ENCODE peak calls at places on chromosomes 13 and 19, in five cellular contexts. T is H1, D is breast epithelium, C is prostate gland, W is SK-N-SH. Q is an unnamed sample.

GRCh38 chr19:43820098-43820860 is 6.8 kb upstream of the ZNF283 start:
- DNase-seq in D (no peak), W (peak), T (no peak), C (no peak), Q (peak)

GRCh38 chr19:39372047-39372802 is 18.7 kb downstream of the PAF1 start:
- DNase-seq in D (peak), T (no peak), W (no peak), C (peak), Q (no peak)

GRCh38 chr19:49149652-49150105 is 5.5 kb downstream of the HRC start:
- DNase-seq in W (peak), D (peak), C (peak), T (peak), Q (peak)

GRCh38 chr19:4609878-4610511 is 29.3 kb upstream of the TNFAIP8L1 start:
- DNase-seq in D (no peak), T (peak), W (peak), C (no peak), Q (peak)

GRCh38 chr13:31896427-31896826 is 135.1 kb upstream of the FRY start:
- DNase-seq in C (no peak), D (no peak), W (no peak), T (no peak), Q (no peak)

GRCh38 chr19:30227071-30227621 is 145.0 kb upstream of the ZNF536 start:
- DNase-seq in D (no peak), W (no peak), T (peak), C (no peak), Q (peak)

GRCh38 chr13:97342936-97343335 is 91.0 kb upstream of the RAP2A start:
- DNase-seq in W (no peak), D (no peak), C (no peak), T (no peak), Q (no peak)

GRCh38 chr13:47249296-47249695 is 352.4 kb upstream of the HTR2A start:
- DNase-seq in D (no peak), W (no peak), C (no peak), T (no peak), Q (no peak)

GRCh38 chr19:51188227-51188559 is 36.7 kb upstream of the CD33 start:
- DNase-seq in T (no peak), D (no peak), W (no peak), C (no peak), Q (no peak)

GRCh38 chr19:17289489-17289888 is 7.8 kb downstream of the ANKLE1 start:
- DNase-seq in W (peak), D (no peak), C (no peak), T (peak), Q (peak)

GRCh38 chr19:17405250-17406038 is at the start of gene BST2:
- DNase-seq in W (peak), D (peak), T (no peak), C (peak), Q (peak)

GRCh38 chr19:49421039-49421877 is 2.0 kb downstream of the PTH2 start:
- DNase-seq in W (peak), D (peak), T (peak), C (peak), Q (peak)

GRCh38 chr19:33670398-33670797 is 48.6 kb downstream of the CHST8 start:
- DNase-seq in D (no peak), W (no peak), C (no peak), T (no peak), Q (no peak)

GRCh38 chr13:62212246-62212645 is 796.6 kb upstream of the PCDH20 start:
- DNase-seq in D (no peak), T (no peak), C (no peak), W (no peak), Q (peak)

GRCh38 chr19:53132231-53132991 is at the start of gene ZNF415:
- DNase-seq in W (peak), D (peak), T (peak), C (peak), Q (peak)

GRCh38 chr13:78714717-78715116 is 55.8 kb upstream of the OBI1 start:
- DNase-seq in W (no peak), T (no peak), C (no peak), D (no peak), Q (no peak)

GRCh38 chr13:99980201-99981114 is 1.1 kb upstream of the ZIC2 start:
- DNase-seq in C (peak), D (peak), T (peak), W (peak), Q (peak)

GRCh38 chr13:59747529-59747928 is 416.2 kb downstream of the DIAPH3 start:
- DNase-seq in W (no peak), D (no peak), C (no peak), T (no peak), Q (peak)

GRCh38 chr13:37706041-37706440 is 107.5 kb upstream of the POSTN start:
- DNase-seq in T (no peak), W (no peak), D (no peak), C (no peak), Q (no peak)

GRCh38 chr13:82802528-82802927 is 1079.7 kb downstream of the SLITRK1 start:
- DNase-seq in C (no peak), W (no peak), D (no peak), T (no peak), Q (no peak)

GRCh38 chr13:64052526-64052925 is 2636.9 kb upstream of the PCDH20 start:
- DNase-seq in T (no peak), W (no peak), D (no peak), C (no peak), Q (no peak)

GRCh38 chr13:114110091-114110829 is 22.2 kb downstream of the RASA3 start:
- DNase-seq in C (no peak), D (no peak), T (no peak), W (peak), Q (peak)

GRCh38 chr19:31885280-31885853 is 460.0 kb upstream of the ZNF507 start:
- DNase-seq in C (no peak), D (no peak), W (no peak), T (no peak), Q (no peak)

GRCh38 chr19:7871280-7871529 is 3.0 kb downstream of the PRR36 start:
- DNase-seq in W (no peak), D (no peak), C (no peak), T (no peak), Q (peak)

GRCh38 chr19:32363175-32363574 is 17.8 kb downstream of the ZNF507 start:
- DNase-seq in C (peak), T (no peak), W (no peak), D (peak), Q (no peak)

GRCh38 chr19:42111811-42112210 is 20.4 kb downstream of the POU2F2 start:
- DNase-seq in D (no peak), T (no peak), W (no peak), C (no peak), Q (no peak)

GRCh38 chr13:80556291-80556690 is 215.4 kb upstream of the SPRY2 start:
- DNase-seq in W (no peak), T (no peak), D (no peak), C (no peak), Q (no peak)

GRCh38 chr19:45883881-45884681 is 1.9 kb downstream of the IRF2BP1 start:
- DNase-seq in C (no peak), T (no peak), D (no peak), W (peak), Q (no peak)

GRCh38 chr19:45887311-45887710 is 1.4 kb upstream of the IRF2BP1 start:
- DNase-seq in D (no peak), T (no peak), W (no peak), C (no peak), Q (no peak)

GRCh38 chr19:45886427-45887310 is 728 bp upstream of the IRF2BP1 start:
- DNase-seq in T (peak), W (peak), D (peak), C (peak), Q (peak)

GRCh38 chr19:45884682-45885555 is 1.0 kb downstream of the IRF2BP1 start:
- DNase-seq in D (peak), T (no peak), W (peak), C (peak), Q (peak)

GRCh38 chr19:45885556-45886426 is at the start of gene IRF2BP1:
- DNase-seq in T (peak), D (peak), W (peak), C (peak), Q (peak)
- H3K27ac ChIP-seq in T (peak), D (peak), W (peak), C (peak), Q (peak)

GRCh38 chr13:110981379-110981778 is 66.5 kb upstream of the ANKRD10 start:
- DNase-seq in W (no peak), T (no peak), D (no peak), C (no peak), Q (no peak)
- TF ChIP-seq POLR2AphosphoS5 in W (no peak), T (no peak), D (no peak), C (no peak), Q (no peak)

DNA sequence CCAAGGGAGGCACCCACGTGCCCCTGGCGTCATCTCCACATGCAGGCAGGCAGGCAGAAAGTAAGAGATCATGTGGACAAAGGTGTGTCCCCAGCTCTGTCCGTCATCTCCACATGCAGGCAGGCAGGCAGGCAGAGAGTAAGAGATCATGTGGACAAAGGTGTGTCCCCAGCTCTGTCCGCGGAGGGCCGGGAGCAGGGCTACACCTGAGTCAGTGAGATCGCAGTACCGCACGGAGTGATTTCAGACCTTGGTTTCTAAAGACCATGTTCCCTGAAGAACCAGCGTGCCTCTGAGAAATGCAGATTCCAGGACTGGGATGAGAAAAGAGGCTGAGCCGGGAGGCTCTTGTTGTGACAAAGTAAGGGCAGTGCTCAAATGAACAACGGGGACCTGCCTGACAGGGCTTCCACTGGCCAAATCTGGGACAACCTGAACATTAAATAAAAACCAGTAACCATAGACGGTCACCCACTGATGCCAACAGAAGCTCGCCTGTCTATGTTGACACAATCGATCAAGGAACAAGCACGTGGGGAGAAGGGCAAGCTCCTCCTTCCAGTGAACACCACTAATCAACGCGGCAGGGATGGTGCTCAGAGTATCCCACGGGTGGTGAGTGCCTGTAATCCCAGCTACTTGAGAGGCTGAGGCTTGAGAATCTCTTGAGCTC is 22.4 kb downstream of the CAPS start:
- DNase-seq in T (no peak), D (no peak), C (no peak), W (no peak), Q (no peak)
- H3K27ac ChIP-seq in T (no peak), D (peak), C (no peak), W (peak), Q (no peak)

DNA sequence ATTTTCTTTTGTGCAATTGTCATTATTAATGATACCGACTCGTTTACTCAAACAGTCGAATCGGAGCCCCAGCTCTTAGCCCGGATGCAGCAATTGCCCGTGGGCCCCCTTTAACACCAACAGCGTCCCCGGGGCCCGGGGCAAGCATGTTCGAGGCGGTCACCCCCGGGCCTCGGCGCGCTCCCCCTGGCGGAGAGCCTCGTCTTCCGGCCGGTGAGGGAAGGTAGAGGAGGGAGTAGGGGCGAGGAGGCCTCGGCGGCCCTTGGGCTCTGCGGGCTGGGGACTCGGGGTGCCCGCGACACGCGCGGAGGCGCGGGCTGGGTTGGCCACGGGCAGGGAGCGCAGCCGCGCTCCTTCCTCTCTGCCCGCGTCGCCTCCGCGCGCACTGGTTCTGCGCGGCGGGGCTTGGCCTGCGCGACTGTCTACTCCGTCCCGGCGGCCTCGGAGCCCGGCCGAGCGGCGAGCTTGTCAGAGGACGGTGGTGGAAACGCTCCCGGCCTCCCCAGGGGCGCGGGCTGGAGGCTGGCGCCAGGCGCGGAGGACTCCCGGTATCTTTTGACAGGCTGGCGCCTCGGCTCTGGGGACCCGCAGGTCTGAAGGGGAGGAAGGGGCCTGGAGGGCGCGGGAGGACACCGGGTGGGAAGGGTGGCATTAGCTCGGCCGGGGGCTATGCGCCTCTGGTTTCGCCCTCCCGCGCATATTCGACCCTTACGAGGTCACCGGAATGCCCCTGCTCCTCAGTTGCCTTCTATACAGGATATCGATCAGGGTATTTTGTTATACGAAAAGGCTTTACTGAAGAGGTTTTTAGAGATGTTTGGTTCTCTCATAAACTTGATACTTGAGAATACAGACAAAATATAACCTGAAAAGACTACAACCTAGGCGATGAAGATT is 1.5 kb downstream of the BIVM start:
- DNase-seq in W (peak), C (peak), T (peak), D (peak), Q (peak)
- TF ChIP-seq POLR2AphosphoS5 in W (peak), C (no peak), T (no peak), D (no peak), Q (no peak)

DNA sequence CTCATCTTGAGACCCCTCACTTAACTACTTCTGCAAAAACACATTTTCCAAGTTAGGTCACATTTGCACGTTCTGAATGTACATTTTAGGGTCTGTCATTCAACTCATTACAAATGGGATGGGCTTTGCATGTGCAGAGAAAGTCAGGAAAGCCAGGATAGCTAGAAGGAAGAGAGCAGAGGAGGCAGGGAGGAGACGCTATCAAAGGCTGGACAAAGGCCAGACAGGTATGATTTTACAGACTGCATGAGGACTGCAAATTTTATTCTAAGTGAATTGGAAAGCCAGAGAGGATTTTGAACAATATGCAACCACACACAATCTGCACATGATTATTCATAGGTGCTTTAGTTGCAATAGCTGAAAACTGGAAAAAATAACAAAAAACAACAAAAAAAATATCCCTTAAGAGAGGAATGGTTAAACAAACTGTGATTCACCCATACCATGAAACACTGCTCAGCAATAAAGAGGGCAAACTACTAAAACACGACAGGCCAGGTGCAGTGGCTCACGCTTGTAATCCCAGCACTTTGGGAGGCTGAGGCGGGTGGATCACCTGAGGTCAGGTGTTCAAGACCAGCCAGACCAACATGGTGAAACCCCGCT is 21.1 kb downstream of the SYDE1 start:
- DNase-seq in C (no peak), T (no peak), D (no peak), W (no peak), Q (no peak)
- H3K27ac ChIP-seq in C (no peak), T (no peak), D (no peak), W (no peak), Q (no peak)

DNA sequence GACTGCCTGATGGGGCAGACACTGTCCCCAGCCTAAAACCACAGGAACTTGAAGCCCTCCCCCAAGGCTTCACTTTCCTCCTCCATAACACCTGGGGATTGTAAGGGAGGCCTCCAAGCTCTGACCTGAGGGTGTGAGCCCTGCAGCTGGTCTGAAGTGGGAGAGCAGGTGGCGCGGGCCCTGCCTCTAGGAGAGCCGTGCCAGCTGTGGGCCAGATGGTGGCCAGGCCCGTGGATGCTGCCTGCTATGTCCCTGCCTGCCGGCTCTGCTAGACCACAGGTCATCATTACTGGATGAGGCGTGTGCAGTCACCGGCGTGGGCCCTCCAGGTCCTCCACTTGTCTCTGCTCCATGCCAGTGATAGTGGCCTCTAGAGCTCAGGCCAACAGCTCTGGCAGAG is 3.5 kb upstream of the KLHL26 start:
- DNase-seq in C (no peak), T (no peak), D (no peak), W (peak), Q (no peak)
- TF ChIP-seq POLR2AphosphoS5 in C (no peak), T (no peak), D (no peak), W (no peak), Q (no peak)

GRCh38 chr19:2039959-2040646 is 10.9 kb downstream of the MKNK2 start:
- DNase-seq in C (peak), W (no peak), T (no peak), D (no peak), Q (no peak)

GRCh38 chr19:2040647-2041435 is 10.2 kb downstream of the MKNK2 start:
- DNase-seq in C (peak), D (no peak), W (no peak), T (no peak), Q (no peak)

GRCh38 chr19:2041686-2042484 is 9.2 kb downstream of the MKNK2 start:
- DNase-seq in T (peak), W (peak), D (peak), C (peak), Q (peak)

GRCh38 chr19:2042485-2043268 is 8.4 kb downstream of the MKNK2 start:
- DNase-seq in W (no peak), T (no peak), C (no peak), D (no peak), Q (peak)

GRCh38 chr19:2041436-2041685 is 9.7 kb downstream of the MKNK2 start:
- DNase-seq in T (no peak), D (no peak), C (peak), W (no peak), Q (no peak)
- H3K27ac ChIP-seq in T (peak), D (peak), C (peak), W (peak), Q (peak)

GRCh38 chr19:911197-912033 is 1.6 kb downstream of the R3HDM4 start:
- DNase-seq in W (peak), D (no peak), C (no peak), T (peak), Q (peak)

GRCh38 chr19:916645-917322 is 349 bp upstream of the KISS1R start:
- DNase-seq in D (no peak), C (no peak), T (peak), W (peak), Q (peak)

GRCh38 chr19:912181-913079 is 589 bp downstream of the R3HDM4 start:
- DNase-seq in C (no peak), T (no peak), D (peak), W (no peak), Q (no peak)

GRCh38 chr19:917323-918151 is at the start of gene KISS1R:
- DNase-seq in C (no peak), W (peak), T (peak), D (no peak), Q (peak)

GRCh38 chr19:913080-913748 is at the start of gene R3HDM4:
- DNase-seq in W (peak), C (peak), T (peak), D (peak), Q (peak)
- TF ChIP-seq POLR2AphosphoS5 in W (peak), C (no peak), T (no peak), D (peak), Q (peak)

GRCh38 chr19:16157601-16158000 is 14.1 kb downstream of the HSH2D start:
- DNase-seq in T (no peak), W (no peak), C (no peak), D (no peak), Q (no peak)
- H3K27ac ChIP-seq in T (no peak), W (no peak), C (no peak), D (no peak), Q (no peak)

GRCh38 chr19:14434543-14435319 is 1.6 kb downstream of the PKN1 start:
- DNase-seq in C (no peak), W (peak), T (no peak), D (peak), Q (no peak)
- TF ChIP-seq POLR2AphosphoS5 in C (no peak), W (no peak), T (no peak), D (no peak), Q (no peak)